ENCODE peak calls at places on chromosomes 4 and X, in six cellular contexts. A, W, U, I, N and V are unnamed samples.

GRCh38 chr4:68904786-68905185 is 46.8 kb downstream of the UGT2A3 start:
- DNase-seq in A (no peak), N (no peak), W (no peak), U (no peak), I (no peak), V (no peak)

GRCh38 chr4:26369132-26370036 is 48.6 kb downstream of the RBPJ start:
- DNase-seq in A (no peak), N (no peak), W (no peak), I (no peak), U (peak; percentile 20), V (no peak)

GRCh38 chrX:31316340-31316991 is 244.6 kb upstream of the FTHL17 start:
- DNase-seq in U (no peak), A (no peak), N (no peak), I (no peak), W (no peak), V (no peak)

GRCh38 chrX:124433186-124433585 is 86.8 kb downstream of the SH2D1A start:
- DNase-seq in W (no peak), U (no peak), A (no peak), I (no peak), N (no peak), V (no peak)

GRCh38 chrX:41045960-41046567 is 39.2 kb upstream of the USP9X start:
- DNase-seq in W (no peak), N (no peak), I (no peak), A (no peak), U (peak; percentile 31), V (no peak)

GRCh38 chr4:91527056-91527455 is 776.7 kb upstream of the GRID2 start:
- DNase-seq in I (no peak), W (no peak), N (no peak), U (no peak), A (no peak), V (no peak)

GRCh38 chr4:15232725-15233597 is 194.9 kb upstream of the C1QTNF7 start:
- DNase-seq in U (no peak), I (peak; percentile 8), N (no peak), A (no peak), W (no peak), V (peak; percentile 63)

GRCh38 chr4:153346563-153346962 is 2.1 kb downstream of the MND1 start:
- DNase-seq in U (no peak), I (no peak), A (no peak), N (no peak), W (no peak), V (no peak)

GRCh38 chr4:146245899-146246298 is 31.6 kb downstream of the REELD1 start:
- DNase-seq in A (no peak), I (no peak), U (peak; percentile 26), N (peak; percentile 18), W (no peak), V (no peak)

GRCh38 chrX:53300157-53300556 is 18.8 kb upstream of the IQSEC2 start:
- DNase-seq in W (no peak), A (no peak), I (no peak), U (no peak), N (no peak), V (no peak)

GRCh38 chr4:122045533-122045932 is 93.7 kb upstream of the TRPC3 start:
- DNase-seq in W (no peak), N (peak; percentile 2), U (peak; percentile 61), A (peak; percentile 76), I (peak; percentile 83), V (peak; percentile 59)

GRCh38 chr4:151434183-151434860 is 25.3 kb downstream of the FHIP1A start:
- DNase-seq in W (no peak), U (peak; percentile 44), N (no peak), I (no peak), A (no peak), V (no peak)

GRCh38 chr4:3283916-3284315 is 8.9 kb upstream of the RGS12 start:
- DNase-seq in W (no peak), A (no peak), U (no peak), N (no peak), I (no peak), V (peak; percentile 74)

GRCh38 chr4:40311811-40312346 is 23.3 kb upstream of the CHRNA9 start:
- DNase-seq in N (no peak), U (no peak), W (no peak), I (no peak), A (no peak), V (no peak)

GRCh38 chrX:69070949-69071650 is 94.2 kb downstream of the PJA1 start:
- DNase-seq in U (peak; percentile 15), A (no peak), W (no peak), N (no peak), I (no peak), V (no peak)

GRCh38 chrX:53456254-53456653 is 22.1 kb upstream of the HSD17B10 start:
- DNase-seq in N (no peak), W (no peak), A (no peak), U (peak; percentile 14), I (no peak), V (no peak)

GRCh38 chr4:152926959-152927358 is 9.2 kb upstream of the FHDC1 start:
- DNase-seq in U (no peak), A (no peak), I (no peak), W (no peak), N (no peak), V (no peak)

GRCh38 chr4:149951501-149951900 is 126.7 kb upstream of the DCLK2 start:
- DNase-seq in U (no peak), N (no peak), A (no peak), W (no peak), I (peak; percentile 59), V (no peak)

GRCh38 chrX:53263597-53264094 is 17.7 kb downstream of the IQSEC2 start:
- DNase-seq in N (peak; percentile 59), I (no peak), W (peak; percentile 71), U (peak; percentile 53), A (no peak), V (no peak)

GRCh38 chrX:41293269-41293668 is 40.7 kb upstream of the DDX3X start:
- DNase-seq in A (no peak), W (no peak), I (no peak), N (peak; percentile 3), U (no peak), V (no peak)

GRCh38 chr4:997375-998071 is 4.3 kb upstream of the SLC26A1 start:
- DNase-seq in I (no peak), N (no peak), W (no peak), U (peak; percentile 78), A (no peak), V (no peak)

GRCh38 chr4:25787891-25788331 is 74.9 kb downstream of the SEL1L3 start:
- DNase-seq in A (no peak), I (no peak), U (no peak), W (no peak), N (no peak), V (no peak)

GRCh38 chr4:143581331-143581961 is 67.9 kb downstream of the SMARCA5 start:
- DNase-seq in A (peak; percentile 30), I (no peak), N (no peak), U (no peak), W (no peak), V (no peak)

GRCh38 chr4:143399113-143399949 is 62.7 kb downstream of the GAB1 start:
- DNase-seq in A (peak; percentile 22), U (peak; percentile 27), N (no peak), I (no peak), W (no peak), V (peak; percentile 32)

GRCh38 chrX:39438603-39439602 is 637.6 kb downstream of the MID1IP1 start:
- DNase-seq in N (no peak), W (no peak), U (no peak), I (no peak), A (no peak), V (no peak)

GRCh38 chr4:157023941-157024340 is 52.0 kb upstream of the GLRB start:
- DNase-seq in I (no peak), W (no peak), U (no peak), A (no peak), N (no peak), V (no peak)

GRCh38 chrX:63809158-63809557 is 24.1 kb upstream of the ARHGEF9 start:
- DNase-seq in I (no peak), W (no peak), A (no peak), U (no peak), N (no peak), V (no peak)

GRCh38 chr4:13876151-13876550 is 248.6 kb upstream of the BOD1L1 start:
- DNase-seq in U (no peak), A (no peak), I (no peak), W (no peak), N (no peak), V (no peak)

GRCh38 chr4:3497095-3497494 is 34.0 kb downstream of the DOK7 start:
- DNase-seq in W (no peak), I (no peak), A (no peak), U (no peak), N (no peak), V (no peak)

GRCh38 chrX:149221246-149221645 is 283.9 kb downstream of the IDS start:
- DNase-seq in W (no peak), U (no peak), N (no peak), A (no peak), I (no peak), V (no peak)

GRCh38 chr4:879730-880079 is 52.4 kb downstream of the GAK start:
- DNase-seq in A (no peak), N (peak; percentile 62), W (peak; percentile 87), U (no peak), I (no peak), V (no peak)

GRCh38 chr4:150047546-150047945 is 30.7 kb upstream of the DCLK2 start:
- DNase-seq in U (no peak), A (no peak), N (no peak), W (no peak), I (no peak), V (no peak)

GRCh38 chrX:21907250-21907649 is 33.3 kb upstream of the SMS start:
- DNase-seq in I (no peak), W (no peak), N (no peak), U (peak; percentile 9), A (no peak), V (no peak)

GRCh38 chr4:65287071-65287470 is 383.2 kb downstream of the EPHA5 start:
- DNase-seq in A (no peak), N (no peak), W (no peak), I (no peak), U (no peak), V (no peak)

GRCh38 chr4:182448281-182449151 is 205.3 kb downstream of the TENM3 start:
- DNase-seq in A (peak; percentile 74), I (peak; percentile 61), U (peak; percentile 97), N (peak; percentile 31), W (peak; percentile 72), V (peak; percentile 70)

GRCh38 chrX:41542151-41542935 is 95.2 kb downstream of the NYX start:
- DNase-seq in N (no peak), A (no peak), W (no peak), U (no peak), I (no peak), V (no peak)

GRCh38 chr4:89140168-89140759 is 28.9 kb downstream of the TIGD2 start:
- DNase-seq in A (no peak), N (no peak), U (no peak), I (no peak), W (no peak), V (peak; percentile 20)

GRCh38 chr4:3676907-3677495 is 89.2 kb upstream of the ADRA2C start:
- DNase-seq in I (no peak), U (no peak), A (no peak), N (no peak), W (no peak), V (no peak)